ENCODE peak calls at places on chromosomes 3 and 15, in six cellular contexts. A is right atrium auricular region, J is DND-41, U is fibroblast of lung, T is right lobe of liver, G is esophagus squamous epithelium. Z is an unnamed sample.

GRCh38 chr3:113844622-113845222 is 6.1 kb downstream of the GRAMD1C start:
- DNase-seq in A (no peak), G (no peak), J (no peak), U (peak; percentile 34), T (no peak), Z (peak; percentile 16)

GRCh38 chr3:70358978-70359580 is 46.6 kb upstream of the MDFIC2 start:
- DNase-seq in T (no peak), G (no peak), U (peak; percentile 20), J (peak; percentile 8), A (no peak), Z (no peak)

GRCh38 chr15:90871716-90872480 is 3.5 kb downstream of the FURIN start:
- DNase-seq in U (no peak), G (no peak), J (no peak), T (no peak), A (no peak), Z (no peak)

GRCh38 chr3:197496746-197497125 is 59.0 kb downstream of the BDH1 start:
- DNase-seq in U (peak; percentile 14), T (no peak), J (no peak), G (no peak), A (no peak), Z (no peak)

GRCh38 chr3:144175644-144176425 is 204.2 kb downstream of the DIPK2A start:
- DNase-seq in G (no peak), T (no peak), U (no peak), A (no peak), J (no peak), Z (no peak)

GRCh38 chr3:77563012-77563411 is 523.1 kb downstream of the ROBO2 start:
- DNase-seq in J (no peak), U (no peak), A (no peak), G (no peak), T (no peak), Z (no peak)

GRCh38 chr3:178777718-178778411 is 241.6 kb downstream of the KCNMB2 start:
- DNase-seq in A (no peak), U (peak; percentile 39), T (no peak), J (no peak), G (no peak), Z (no peak)

GRCh38 chr3:178300441-178300959 is 235.7 kb upstream of the KCNMB2 start:
- DNase-seq in T (no peak), A (no peak), U (no peak), J (no peak), G (no peak), Z (no peak)

GRCh38 chr15:39171944-39172368 is 408.9 kb upstream of the THBS1 start:
- DNase-seq in G (no peak), A (peak; percentile 72), U (peak; percentile 97), J (peak; percentile 44), T (peak; percentile 40), Z (no peak)

GRCh38 chr15:41417418-41417811 is 520 bp downstream of the RTF1 start:
- DNase-seq in G (no peak), A (no peak), J (no peak), T (peak; percentile 48), U (peak; percentile 25), Z (no peak)

GRCh38 chr3:125129512-125129962 is 73.7 kb upstream of the HEG1 start:
- DNase-seq in U (peak; percentile 100), T (no peak), J (no peak), G (no peak), A (no peak), Z (no peak)

GRCh38 chr15:76099388-76099787 is 39.6 kb downstream of the TMEM266 start:
- DNase-seq in G (no peak), T (no peak), J (no peak), U (no peak), A (no peak), Z (no peak)

GRCh38 chr15:64775551-64776401 is at the start of gene RBPMS2:
- DNase-seq in U (peak; percentile 13), A (no peak), J (peak; percentile 20), T (peak; percentile 51), G (no peak), Z (no peak)

GRCh38 chr3:55191911-55192787 is 264.3 kb upstream of the LRTM1 start:
- DNase-seq in J (no peak), T (no peak), U (peak; percentile 100), G (no peak), A (no peak), Z (no peak)

GRCh38 chr15:73284073-73284472 is 84.7 kb downstream of the HCN4 start:
- DNase-seq in U (peak; percentile 13), G (no peak), T (no peak), A (no peak), J (no peak), Z (no peak)

GRCh38 chr3:33231755-33232465 is 13.3 kb upstream of the SUSD5 start:
- DNase-seq in G (no peak), J (no peak), A (no peak), U (no peak), T (no peak), Z (no peak)

GRCh38 chr3:14991818-14992612 is 44.6 kb downstream of the NR2C2 start:
- DNase-seq in T (no peak), A (no peak), G (no peak), U (peak; percentile 26), J (no peak), Z (no peak)

GRCh38 chr3:72080101-72080500 is 295.2 kb upstream of the PROK2 start:
- DNase-seq in J (no peak), G (no peak), U (no peak), T (no peak), A (no peak), Z (no peak)

GRCh38 chr3:72079369-72079872 is 294.5 kb upstream of the PROK2 start:
- DNase-seq in U (no peak), T (no peak), J (no peak), G (no peak), A (no peak), Z (no peak)

GRCh38 chr3:72080800-72081199 is 295.9 kb upstream of the PROK2 start:
- DNase-seq in J (no peak), A (no peak), T (no peak), U (no peak), G (no peak), Z (no peak)

GRCh38 chr3:72077473-72078259 is 292.7 kb upstream of the PROK2 start:
- DNase-seq in J (no peak), U (no peak), A (no peak), G (no peak), T (no peak), Z (no peak)

DNA sequence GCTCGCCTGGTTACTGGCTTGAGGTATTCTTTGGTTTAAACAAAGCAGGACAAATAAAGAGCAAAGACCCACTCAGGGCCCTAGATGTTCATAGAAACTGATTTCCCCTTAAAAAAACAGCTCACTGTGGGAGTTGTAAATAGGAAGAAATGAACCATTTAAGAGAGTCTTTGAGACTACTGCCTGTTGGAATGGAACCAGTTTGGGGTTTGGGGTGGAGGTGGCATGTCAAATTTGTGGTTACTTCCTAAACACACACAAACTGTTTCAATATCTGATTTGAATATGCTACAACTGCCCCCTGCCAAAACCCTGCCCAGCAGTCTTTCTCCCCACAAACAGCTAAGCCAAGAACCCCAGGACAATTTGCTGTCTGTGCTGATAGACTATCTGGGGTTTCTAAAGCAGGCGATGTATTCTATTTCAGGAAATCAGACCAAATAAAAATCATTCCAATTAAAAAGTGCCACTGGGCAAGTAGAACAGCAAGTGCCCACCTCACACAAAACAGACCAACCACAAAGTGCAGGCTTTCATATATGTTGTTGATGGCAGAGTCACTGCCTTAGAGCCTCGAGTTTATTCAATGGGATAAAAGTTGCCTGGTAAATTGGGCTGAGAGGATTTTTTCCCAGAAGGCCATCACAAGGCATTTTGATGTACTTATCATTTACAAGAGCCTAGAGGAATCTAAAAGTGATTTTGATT is 293.9 kb upstream of the PROK2 start:
- DNase-seq in T (no peak), J (no peak), G (no peak), U (no peak), A (no peak), Z (no peak)
- H3K4me3 ChIP-seq in T (no peak overlapping the region), J (no peak overlapping the region), G (no peak overlapping the region), U (no peak overlapping the region), A (no peak overlapping the region), Z (no peak overlapping the region)

GRCh38 chr15:60009581-60010379 is 5.7 kb downstream of the FOXB1 start:
- DNase-seq in G (no peak), A (no peak), J (no peak), T (no peak), U (no peak), Z (no peak)

GRCh38 chr15:60010467-60011257 is 6.6 kb downstream of the FOXB1 start:
- DNase-seq in T (no peak), A (no peak), G (no peak), U (no peak), J (no peak), Z (no peak)

GRCh38 chr15:60006203-60006782 is 2.2 kb downstream of the FOXB1 start:
- DNase-seq in T (peak; percentile 32), G (no peak), J (peak; percentile 91), A (no peak), U (peak; percentile 6), Z (peak; percentile 77)

GRCh38 chr15:60006808-60007346 is 2.8 kb downstream of the FOXB1 start:
- DNase-seq in J (no peak), T (no peak), G (no peak), U (peak; percentile 8), A (no peak), Z (no peak)

DNA sequence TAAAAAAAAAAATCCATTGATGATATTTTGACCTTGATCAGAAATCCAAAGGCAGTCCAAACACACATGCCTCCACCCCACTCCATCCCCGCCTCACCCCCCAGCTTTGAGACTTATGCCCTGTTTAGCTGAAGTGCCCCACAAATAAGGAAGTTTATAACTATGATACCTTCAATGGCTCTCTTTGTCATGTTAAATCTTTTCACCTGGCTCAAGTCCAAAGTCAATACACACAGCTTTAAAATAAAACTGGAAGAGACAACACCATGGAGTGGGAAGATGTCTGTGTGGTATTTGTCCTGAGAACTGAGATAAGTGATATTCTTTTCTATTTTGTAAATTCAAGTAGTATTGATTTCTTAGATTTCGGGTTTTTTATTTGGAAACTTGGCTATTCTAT is 5.0 kb downstream of the FOXB1 start:
- DNase-seq in A (no peak), U (no peak), T (no peak), G (no peak), J (no peak), Z (no peak)
- H3K27me3 ChIP-seq in A (peaks cover 30% of the 10 kb centered on the region), U (peaks cover 60% of the 10 kb centered on the region), T (peaks cover 60% of the 10 kb centered on the region), G (peaks cover 51% of the 10 kb centered on the region), J (no peaks in the 10 kb centered on the region), Z (peaks cover 66% of the 10 kb centered on the region)

DNA sequence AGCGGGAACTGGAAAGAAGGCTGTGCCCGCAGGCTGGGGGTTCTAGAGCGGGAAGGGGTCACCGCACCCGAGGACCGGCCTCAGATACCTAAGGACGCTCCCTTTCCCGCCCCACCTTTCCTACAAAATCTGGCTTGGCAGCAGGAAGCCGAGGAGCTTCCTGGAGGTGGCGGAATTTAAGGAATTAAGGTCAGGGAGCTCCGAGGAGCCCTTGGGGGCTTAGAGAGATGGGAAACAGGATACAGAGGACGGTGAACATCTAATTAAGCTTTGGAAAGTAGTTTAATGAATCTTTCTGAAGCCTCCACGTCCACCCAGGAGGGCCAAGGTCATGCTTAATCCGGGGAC is 507 bp upstream of the AP3B2 start:
- DNase-seq in J (no peak), G (no peak), U (no peak), A (no peak), T (no peak), Z (no peak)
- H3K4me3 ChIP-seq in J (no peak overlapping the region), G (peak overlapping the region; percentile 75), U (peak overlapping the region; percentile 52), A (peak overlapping the region; percentile 48), T (peak overlapping the region; percentile 68), Z (peak overlapping the region; percentile 57)

DNA sequence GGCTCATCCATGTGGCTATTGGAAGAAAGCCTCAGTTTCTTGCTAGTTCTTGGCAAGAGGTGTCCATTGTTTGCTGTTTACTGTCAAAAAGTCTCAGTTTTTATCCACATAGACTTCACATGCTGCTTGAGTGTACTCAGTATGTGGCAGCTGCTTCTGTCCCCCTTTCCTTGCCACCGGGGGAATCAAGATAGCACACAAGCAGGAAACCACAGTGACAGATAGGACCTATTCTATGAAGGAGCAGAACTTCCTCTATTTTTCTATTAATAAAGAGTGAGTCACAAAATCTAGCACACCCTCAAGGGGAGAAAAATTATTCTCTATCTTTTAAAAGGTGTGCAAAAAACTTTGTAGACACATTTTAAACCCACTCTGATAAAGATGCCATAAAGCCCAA is 121.4 kb upstream of the GMNC start:
- DNase-seq in T (no peak), U (no peak), G (no peak), A (no peak), J (no peak), Z (no peak)
- H3K27me3 ChIP-seq in T (no peaks in the 10 kb centered on the region), U (no peaks in the 10 kb centered on the region), G (no peaks in the 10 kb centered on the region), A (no peaks in the 10 kb centered on the region), J (no peaks in the 10 kb centered on the region), Z (no peaks in the 10 kb centered on the region)

Z was measured in CD4-positive, alpha-beta memory T cell.